ENCODE peak calls at places on chromosomes 3 and 15, in six cellular contexts. O is testis, F is H9, T is heart left ventricle, Y is prostate gland, B is PC-3. N is an unnamed sample.
A peak's percentile ranks its signal among the peaks of the same experiment; 100 is the strongest.

GRCh38 chr3:62636235-62636826 is 238.9 kb downstream of the CADPS start:
- DNase-seq in O (no peak), F (no peak), Y (no peak), B (no peak), T (no peak), N (no peak)

GRCh38 chr15:68783226-68784054 is 37.3 kb downstream of the ANP32A start:
- DNase-seq in F (peak; percentile 80), O (peak; percentile 47), Y (peak; percentile 45), B (peak; percentile 49), T (peak; percentile 68), N (no peak)

GRCh38 chr3:136134091-136134490 is 62.0 kb downstream of the MSL2 start:
- DNase-seq in O (no peak), T (no peak), Y (no peak), B (no peak), F (no peak), N (no peak)

GRCh38 chr15:39854161-39854560 is 65.9 kb downstream of the GPR176 start:
- DNase-seq in B (no peak), O (no peak), T (no peak), F (no peak), Y (no peak), N (no peak)

GRCh38 chr3:57923101-57923500 is 85.1 kb upstream of the FLNB start:
- DNase-seq in T (no peak), B (no peak), O (no peak), F (no peak), Y (no peak), N (no peak)

GRCh38 chr3:149717391-149718056 is 34.8 kb downstream of the COMMD2 start:
- DNase-seq in F (peak; percentile 42), Y (peak; percentile 53), B (peak; percentile 88), T (no peak), O (peak; percentile 79), N (no peak)

GRCh38 chr3:18389108-18389733 is 35.9 kb downstream of the SATB1 start:
- DNase-seq in O (no peak), F (no peak), Y (no peak), B (peak; percentile 60), T (no peak), N (no peak)

GRCh38 chr3:155528579-155528978 is 216.3 kb downstream of the PLCH1 start:
- DNase-seq in F (no peak), O (no peak), B (no peak), Y (no peak), T (no peak), N (no peak)

GRCh38 chr15:68658151-68658550 is 79.4 kb downstream of the CORO2B start:
- DNase-seq in Y (no peak), B (no peak), T (no peak), F (no peak), O (no peak), N (peak; percentile 50)

GRCh38 chr3:16240229-16241023 is 24.3 kb downstream of the DPH3 start:
- DNase-seq in F (no peak), T (no peak), B (peak; percentile 88), O (no peak), Y (no peak), N (no peak)

GRCh38 chr3:16478516-16478915 is 35.0 kb downstream of the RFTN1 start:
- DNase-seq in Y (no peak), B (peak; percentile 42), T (no peak), O (no peak), F (no peak), N (no peak)

GRCh38 chr15:74318376-74319137 is 48.9 kb downstream of the CYP11A1 start:
- DNase-seq in T (no peak), F (no peak), B (no peak), O (no peak), Y (no peak), N (no peak)

GRCh38 chr15:64842986-64843561 is 1.4 kb downstream of the PLEKHO2 start:
- DNase-seq in O (no peak), B (peak; percentile 12), T (peak; percentile 79), F (no peak), Y (no peak), N (peak; percentile 80)

GRCh38 chr15:66830358-66830757 is 128.3 kb downstream of the SMAD6 start:
- DNase-seq in B (peak; percentile 90), F (no peak), Y (no peak), O (no peak), T (no peak), N (no peak)

GRCh38 chr3:148759425-148759824 is 61.7 kb downstream of the AGTR1 start:
- DNase-seq in O (no peak), T (no peak), B (no peak), Y (no peak), F (no peak), N (no peak)

GRCh38 chr3:32700244-32700643 is 15.3 kb downstream of the CNOT10 start:
- DNase-seq in T (no peak), F (no peak), Y (no peak), B (no peak), O (no peak), N (no peak)

GRCh38 chr3:131277836-131278497 is 103.6 kb upstream of the NUDT16 start:
- DNase-seq in T (no peak), F (no peak), B (peak; percentile 19), O (no peak), Y (no peak), N (no peak)

GRCh38 chr15:86879250-86880229 is 799.9 kb downstream of the AGBL1 start:
- DNase-seq in O (no peak), T (peak; percentile 53), F (no peak), Y (no peak), B (peak; percentile 11), N (no peak)

GRCh38 chr3:130935761-130936160 is 41.9 kb downstream of the ATP2C1 start:
- DNase-seq in B (peak; percentile 6), F (no peak), T (no peak), Y (no peak), O (no peak), N (no peak)

GRCh38 chr3:56758539-56758981 is 43.2 kb downstream of the ARHGEF3 start:
- DNase-seq in F (no peak), B (peak; percentile 84), Y (peak; percentile 14), T (no peak), O (no peak), N (no peak)

GRCh38 chr3:52682016-52682415 is 3.7 kb downstream of the PBRM1 start:
- DNase-seq in O (peak; percentile 79), F (no peak), T (no peak), B (peak; percentile 91), Y (no peak), N (no peak)

GRCh38 chr3:192629429-192629828 is 97.9 kb downstream of the FGF12 start:
- DNase-seq in F (no peak), T (no peak), B (no peak), O (no peak), Y (peak; percentile 20), N (no peak)

GRCh38 chr3:149367021-149367840 is 10.2 kb downstream of the TM4SF1 start:
- DNase-seq in F (no peak), T (no peak), Y (no peak), B (peak; percentile 99), O (no peak), N (no peak)

GRCh38 chr3:4889896-4890295 is 89.3 kb upstream of the BHLHE40 start:
- DNase-seq in Y (no peak), B (no peak), T (no peak), O (no peak), F (no peak), N (no peak)

GRCh38 chr15:63967616-63968015 is 78.7 kb downstream of the DAPK2 start:
- DNase-seq in Y (no peak), T (no peak), O (no peak), B (no peak), F (peak; percentile 8), N (no peak)

GRCh38 chr15:68389936-68390790 is 41.8 kb downstream of the ITGA11 start:
- DNase-seq in B (peak; percentile 31), F (peak; percentile 20), T (no peak), Y (no peak), O (no peak), N (peak; percentile 53)

GRCh38 chr3:70281663-70282062 is 30.8 kb downstream of the MDFIC2 start:
- DNase-seq in B (peak; percentile 84), F (no peak), T (no peak), Y (no peak), O (no peak), N (no peak)

GRCh38 chr3:78279066-78279465 is 1239.2 kb downstream of the ROBO2 start:
- DNase-seq in Y (no peak), O (no peak), T (no peak), F (no peak), B (no peak), N (no peak)

GRCh38 chr3:87390821-87391220 is 114.4 kb upstream of the POU1F1 start:
- DNase-seq in F (no peak), T (no peak), Y (no peak), O (no peak), B (no peak), N (peak; percentile 66)

GRCh38 chr15:41627204-41627603 is 33.0 kb upstream of the MGA start:
- DNase-seq in O (no peak), F (no peak), Y (no peak), B (no peak), T (no peak), N (no peak)

GRCh38 chr15:41629883-41630282 is 30.3 kb upstream of the MGA start:
- DNase-seq in B (no peak), Y (no peak), F (no peak), T (no peak), O (no peak), N (no peak)

GRCh38 chr15:41630616-41631218 is 29.5 kb upstream of the MGA start:
- DNase-seq in F (no peak), B (no peak), Y (no peak), T (no peak), O (no peak), N (no peak)

GRCh38 chr15:41631880-41632279 is 28.3 kb upstream of the MGA start:
- DNase-seq in O (no peak), F (no peak), Y (no peak), B (no peak), T (no peak), N (no peak)

GRCh38 chr15:41629436-41629835 is 30.8 kb upstream of the MGA start:
- DNase-seq in T (no peak), Y (no peak), B (no peak), F (no peak), O (no peak), N (no peak)
- H3K27ac ChIP-seq in T (no peak overlapping the region), Y (no peak overlapping the region), B (no peak overlapping the region), F (no peak overlapping the region), O (no peak overlapping the region), N (no peak overlapping the region)

DNA sequence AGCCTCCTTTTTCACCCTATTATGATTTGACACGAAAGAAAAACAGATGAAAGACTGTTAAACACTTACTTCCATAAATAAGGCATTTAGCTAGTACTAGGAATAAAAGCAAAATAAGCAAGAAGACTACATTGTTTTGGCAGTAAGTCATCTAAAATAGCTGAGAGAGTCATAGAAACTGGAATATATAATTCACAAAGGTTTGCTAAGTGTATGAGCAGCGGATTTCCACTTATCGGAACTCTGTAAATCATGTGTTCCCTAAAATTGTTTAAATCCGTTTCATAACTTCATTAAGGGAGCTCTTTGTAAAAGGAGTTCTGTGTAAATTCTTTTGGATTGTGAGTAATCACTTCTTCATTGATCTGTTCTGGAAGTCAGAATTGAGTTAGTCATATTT is 202.5 kb upstream of the CBLB start:
- DNase-seq in O (no peak), B (peak; percentile 16), T (no peak), F (no peak), Y (no peak), N (no peak)
- H3K27ac ChIP-seq in O (no peak overlapping the region), B (no peak overlapping the region), T (no peak overlapping the region), F (no peak overlapping the region), Y (no peak overlapping the region), N (no peak overlapping the region)

GRCh38 chr3:161222662-161223061 is 1.6 kb downstream of the NMD3 start:
- DNase-seq in O (no peak), F (no peak), Y (no peak), B (peak; percentile 31), T (no peak), N (no peak)
- H3K27ac ChIP-seq in O (no peak overlapping the region), F (no peak overlapping the region), Y (no peak overlapping the region), B (no peak overlapping the region), T (no peak overlapping the region), N (no peak overlapping the region)

GRCh38 chr3:194098872-194099183 is 37.1 kb upstream of the HES1 start:
- DNase-seq in Y (no peak), F (no peak), T (no peak), O (no peak), B (no peak), N (no peak)
- H3K27ac ChIP-seq in Y (no peak overlapping the region), F (no peak overlapping the region), T (no peak overlapping the region), O (no peak overlapping the region), B (no peak overlapping the region), N (no peak overlapping the region)

N was measured in aorta.